ENCODE peak calls at places on chromosomes 12 and 14, in five cellular contexts. E is SJSA1; W is CD4-positive, CD25-positive, alpha-beta regulatory T cell; X is psoas muscle; G is ovary. Z is an unnamed sample.

GRCh38 chr12:65822732-65823480 is 1.4 kb upstream of the HMGA2 start:
- DNase-seq in E (peak; percentile 100), W (no peak), X (no peak), G (peak; percentile 15), Z (no peak)

GRCh38 chr12:96247567-96247962 is 53.4 kb downstream of the ELK3 start:
- DNase-seq in E (no peak), W (no peak), X (no peak), G (no peak), Z (no peak)

GRCh38 chr12:58530421-58531067 is 389.8 kb downstream of the LRIG3 start:
- DNase-seq in E (peak; percentile 60), W (no peak), X (no peak), G (no peak), Z (no peak)

GRCh38 chr14:105193916-105194782 is 13.0 kb upstream of the NUDT14 start:
- DNase-seq in E (peak; percentile 97), W (no peak), X (no peak), G (no peak), Z (no peak)

GRCh38 chr12:100574262-100575074 is 984 bp downstream of the GAS2L3 start:
- DNase-seq in E (no peak), W (no peak), X (no peak), G (peak; percentile 33), Z (no peak)

GRCh38 chr14:99675381-99675835 is 8.7 kb upstream of the CYP46A1 start:
- DNase-seq in E (no peak), W (no peak), X (no peak), G (no peak), Z (no peak)

GRCh38 chr12:113097716-113098427 is 37.7 kb downstream of the RASAL1 start:
- DNase-seq in E (no peak), W (no peak), X (peak; percentile 69), G (no peak), Z (no peak)

GRCh38 chr14:89454971-89455370 is 37.9 kb upstream of the FOXN3 start:
- DNase-seq in E (no peak), W (no peak), X (no peak), G (no peak), Z (no peak)

GRCh38 chr14:106318700-106319099 is 792.3 kb downstream of the TMEM121 start:
- DNase-seq in E (no peak), W (peak; percentile 34), X (no peak), G (no peak), Z (peak; percentile 32)

GRCh38 chr12:116959845-116960514 is 49.2 kb downstream of the FBXW8 start:
- DNase-seq in E (no peak), W (peak; percentile 21), X (no peak), G (no peak), Z (no peak)

GRCh38 chr14:20499108-20499507 is 6.2 kb upstream of the RNASE10 start:
- DNase-seq in E (no peak), W (no peak), X (no peak), G (no peak), Z (no peak)

GRCh38 chr12:100672075-100672592 is 98.7 kb downstream of the GAS2L3 start:
- DNase-seq in E (peak; percentile 10), W (no peak), X (peak; percentile 52), G (no peak), Z (no peak)

GRCh38 chr12:105014603-105015002 is 28.5 kb downstream of the NOPCHAP1 start:
- DNase-seq in E (no peak), W (no peak), X (no peak), G (no peak), Z (no peak)

GRCh38 chr14:82854131-82854530 is 1320.5 kb upstream of the SEL1L start:
- DNase-seq in E (no peak), W (no peak), X (no peak), G (no peak), Z (no peak)

GRCh38 chr14:34138175-34138574 is 187.3 kb upstream of the EGLN3 start:
- DNase-seq in E (no peak), W (no peak), X (no peak), G (no peak), Z (no peak)

GRCh38 chr12:107537464-107538119 is 148.0 kb upstream of the PWP1 start:
- DNase-seq in E (no peak), W (no peak), X (no peak), G (no peak), Z (no peak)

GRCh38 chr12:68368332-68368731 is 36.2 kb upstream of the MDM1 start:
- DNase-seq in E (no peak), W (no peak), X (no peak), G (no peak), Z (no peak)

GRCh38 chr12:3461391-3461790 is 29.6 kb upstream of the PRMT8 start:
- DNase-seq in E (no peak), W (no peak), X (no peak), G (no peak), Z (no peak)

GRCh38 chr12:30965613-30965985 is 39.1 kb downstream of the TSPAN11 start:
- DNase-seq in E (no peak), W (no peak), X (peak; percentile 6), G (no peak), Z (no peak)

GRCh38 chr14:24851406-24851805 is 198.5 kb downstream of the STXBP6 start:
- DNase-seq in E (no peak), W (no peak), X (no peak), G (no peak), Z (no peak)

GRCh38 chr14:76812093-76812421 is 625 bp downstream of the ANGEL1 start:
- DNase-seq in E (peak; percentile 16), W (no peak), X (no peak), G (no peak), Z (no peak)

GRCh38 chr14:50311974-50312733 is at the start of the genes DMAC2L and L2HGDH:
- DNase-seq in E (peak; percentile 95), W (peak; percentile 88), X (peak; percentile 96), G (peak; percentile 92), Z (peak; percentile 80)

GRCh38 chr12:125023065-125023464 is 29.6 kb downstream of the BRI3BP start:
- DNase-seq in E (peak; percentile 61), W (no peak), X (no peak), G (no peak), Z (no peak)

GRCh38 chr12:88579941-88580871 is at the start of gene KITLG:
- DNase-seq in E (peak; percentile 75), W (no peak), X (peak; percentile 88), G (peak; percentile 81), Z (no peak)

GRCh38 chr14:64440494-64440893 is 24.8 kb upstream of the AKAP5 start:
- DNase-seq in E (no peak), W (no peak), X (no peak), G (no peak), Z (no peak)

GRCh38 chr12:64600164-64600561 is 10.1 kb upstream of the RASSF3 start:
- DNase-seq in E (no peak), W (no peak), X (no peak), G (no peak), Z (no peak)

GRCh38 chr12:65607271-65607880 is 216.9 kb upstream of the HMGA2 start:
- DNase-seq in E (no peak), W (no peak), X (no peak), G (no peak), Z (no peak)

DNA sequence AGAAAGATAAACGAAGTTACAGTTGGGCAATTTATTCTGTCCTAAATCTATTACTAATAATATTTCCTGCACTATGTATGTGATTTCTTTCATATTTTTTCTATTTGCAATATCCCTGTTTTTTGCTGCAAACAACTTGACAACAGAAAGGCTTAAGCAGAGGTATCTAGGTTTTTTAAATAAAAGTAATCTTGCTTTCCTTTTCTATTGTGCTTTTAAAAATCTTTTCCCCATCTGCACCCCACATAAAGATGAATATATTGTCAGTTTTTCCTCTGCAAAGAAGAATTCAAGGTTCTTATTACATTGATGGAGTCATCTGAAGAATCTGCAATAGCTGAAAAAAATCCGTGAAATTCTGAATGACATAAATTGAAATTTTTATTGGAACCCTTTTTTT is 502 bp upstream of the RALGAPA1 start:
- DNase-seq in E (no peak), W (no peak), X (no peak), G (no peak), Z (no peak)
- H3K27ac ChIP-seq in E (no peak overlapping the region), W (peak overlapping the region; percentile 85), X (peak overlapping the region; percentile 85), G (no peak overlapping the region), Z (peak overlapping the region; percentile 75)

GRCh38 chr14:25869854-25870253 is 728.0 kb downstream of the NOVA1 start:
- DNase-seq in E (no peak), W (no peak), X (no peak), G (no peak), Z (no peak)
- H3K9me3 ChIP-seq in E (no peaks in the 10 kb centered on the region), W (no peaks in the 10 kb centered on the region), X (no peaks in the 10 kb centered on the region), G (no peaks in the 10 kb centered on the region), Z (no peaks in the 10 kb centered on the region)

GRCh38 chr14:95257521-95257920 is 62.2 kb downstream of the CLMN start:
- DNase-seq in E (no peak), W (no peak), X (no peak), G (no peak), Z (no peak)

GRCh38 chr14:95256776-95257060 is 63.0 kb downstream of the CLMN start:
- DNase-seq in E (no peak), W (no peak), X (no peak), G (no peak), Z (no peak)

GRCh38 chr14:95255487-95255886 is 64.2 kb downstream of the CLMN start:
- DNase-seq in E (no peak), W (no peak), X (no peak), G (no peak), Z (no peak)

GRCh38 chr14:95255013-95255412 is 64.7 kb downstream of the CLMN start:
- DNase-seq in E (no peak), W (no peak), X (no peak), G (no peak), Z (no peak)

DNA sequence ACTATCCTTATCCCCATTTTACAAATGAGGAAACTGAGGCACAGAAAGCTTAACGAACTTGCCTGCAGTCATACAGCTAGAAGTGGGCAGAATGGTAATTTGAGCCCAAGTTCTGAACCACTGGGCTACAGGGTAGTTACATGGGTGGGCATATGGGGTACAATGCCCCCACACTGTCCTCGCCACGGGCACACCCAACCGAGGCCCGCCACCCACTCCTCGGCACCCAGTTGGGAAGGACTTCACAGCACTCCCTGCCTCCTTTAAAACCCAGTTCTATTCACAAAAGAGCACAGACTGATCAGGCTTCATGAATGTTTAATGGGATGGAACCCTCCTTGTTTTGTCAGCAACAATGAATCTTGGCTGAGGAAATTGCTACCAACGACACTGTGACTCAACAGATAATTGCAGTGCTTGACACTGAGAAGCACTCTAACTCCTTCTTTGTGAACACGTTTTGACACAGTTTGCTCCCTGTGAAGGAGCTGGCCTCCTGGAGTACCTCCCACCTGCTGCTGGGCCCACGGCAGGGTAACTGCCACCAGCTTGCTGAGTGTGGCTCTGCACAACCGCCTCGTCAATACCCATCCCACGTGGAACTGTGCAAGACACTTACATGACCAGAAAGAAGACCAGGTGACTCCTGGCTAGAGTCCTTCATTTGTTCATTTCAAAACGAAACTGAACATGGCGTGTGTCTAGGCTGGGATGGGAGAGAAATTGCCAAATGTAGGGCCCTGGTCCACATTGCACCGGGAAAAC is 63.5 kb downstream of the CLMN start:
- DNase-seq in E (no peak), W (no peak), X (no peak), G (no peak), Z (no peak)
- H3K27ac ChIP-seq in E (no peak overlapping the region), W (no peak overlapping the region), X (no peak overlapping the region), G (no peak overlapping the region), Z (no peak overlapping the region)

DNA sequence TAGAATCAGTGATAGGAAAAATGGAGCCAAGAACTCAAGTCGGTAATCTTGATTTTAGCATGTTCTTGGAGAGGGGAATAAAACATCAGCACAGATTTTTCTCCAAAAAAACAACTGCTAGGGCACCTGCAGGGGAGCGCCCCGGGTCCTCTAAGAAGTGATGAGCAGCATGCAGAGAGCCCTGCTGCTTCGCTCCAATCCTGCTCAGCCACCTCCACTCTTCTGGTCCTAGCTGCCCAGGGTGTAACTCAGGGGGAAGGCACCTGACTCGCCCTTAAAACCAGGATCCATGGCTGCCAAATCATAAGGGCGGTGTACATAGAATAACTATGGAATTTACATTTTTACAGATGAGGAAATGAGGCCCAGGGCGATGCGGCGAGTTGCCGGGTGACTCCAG is 204.7 kb downstream of the CALM1 start:
- DNase-seq in E (no peak), W (no peak), X (no peak), G (no peak), Z (no peak)
- H3K9me3 ChIP-seq in E (no peaks in the 10 kb centered on the region), W (no peaks in the 10 kb centered on the region), X (no peaks in the 10 kb centered on the region), G (no peaks in the 10 kb centered on the region), Z (no peaks in the 10 kb centered on the region)

Z was measured in CD4-positive, alpha-beta T cell.